ENCODE peak calls at places on chromosomes 4 and X, in nine cellular contexts. G is AG09309; T is HEK293T; Q is activated naive CD8-positive, alpha-beta T cell treated with anti-CD3 and anti-CD28 coated beads for 36 hours; A is osteocyte; X is skeletal muscle cell; W is kidney tubule cell; F is fibroblast of lung; M is H54. R is an unnamed sample.

GRCh38 chrX:20718592-20718991 is 451.9 kb upstream of the RPS6KA3 start:
- DNase-seq in G (no peak), F (no peak), Q (no peak), A (no peak), M (no peak), X (no peak), T (no peak), W (no peak), R (no peak)

GRCh38 chr4:184364100-184364921 is 110.0 kb downstream of the IRF2 start:
- DNase-seq in A (no peak), F (no peak), G (no peak), Q (no peak), X (no peak), W (peak; percentile 88), M (no peak), T (no peak), R (no peak)

GRCh38 chr4:86532851-86533250 is 61.3 kb upstream of the PTPN13 start:
- DNase-seq in W (no peak), T (no peak), X (no peak), A (no peak), M (no peak), F (no peak), G (no peak), Q (no peak), R (no peak)

GRCh38 chr4:8524595-8525382 is 55.4 kb upstream of the GPR78 start:
- DNase-seq in F (no peak), A (no peak), W (no peak), X (no peak), T (no peak), G (no peak), Q (no peak), M (no peak), R (no peak)

GRCh38 chr4:6937748-6938147 is 28.1 kb downstream of the TBC1D14 start:
- DNase-seq in Q (no peak), X (no peak), T (no peak), G (no peak), W (no peak), F (no peak), M (no peak), A (no peak), R (no peak)

GRCh38 chrX:13014111-13015094 is 30.0 kb downstream of the FAM9C start:
- DNase-seq in X (no peak), G (no peak), W (peak; percentile 11), A (no peak), T (no peak), F (no peak), Q (no peak), M (no peak), R (no peak)

GRCh38 chrX:109270580-109271484 is 211.1 kb downstream of the GUCY2F start:
- DNase-seq in T (no peak), G (no peak), X (no peak), M (peak; percentile 2), A (no peak), W (peak; percentile 89), F (no peak), Q (peak; percentile 54), R (no peak)

GRCh38 chr4:138707746-138708145 is 307.8 kb upstream of the NOCT start:
- DNase-seq in Q (no peak), G (no peak), M (no peak), A (no peak), W (peak; percentile 16), T (no peak), F (no peak), X (no peak), R (no peak)

GRCh38 chr4:93433840-93434239 is 394.7 kb upstream of the ATOH1 start:
- DNase-seq in A (no peak), Q (no peak), W (no peak), F (no peak), X (peak; percentile 11), M (no peak), G (no peak), T (no peak), R (no peak)

GRCh38 chr4:108155373-108155772 is 13.4 kb downstream of the LEF1 start:
- DNase-seq in X (no peak), T (no peak), W (no peak), F (peak; percentile 32), G (no peak), M (no peak), A (no peak), Q (peak; percentile 43), R (no peak)

GRCh38 chr4:138542191-138542771 is 300.1 kb upstream of the SLC7A11 start:
- DNase-seq in A (no peak), M (no peak), F (no peak), X (no peak), W (peak; percentile 73), T (no peak), Q (no peak), G (no peak), R (no peak)

GRCh38 chr4:102638621-102639020 is 122.1 kb downstream of the MANBA start:
- DNase-seq in F (no peak), A (no peak), M (no peak), T (no peak), G (no peak), X (no peak), W (no peak), Q (no peak), R (no peak)

GRCh38 chr4:141609243-141609642 is 27.1 kb upstream of the IL15 start:
- DNase-seq in Q (no peak), A (no peak), F (no peak), W (peak; percentile 8), M (no peak), X (no peak), G (no peak), T (no peak), R (no peak)

GRCh38 chr4:143700060-143700419 is 435 bp downstream of the FREM3 start:
- DNase-seq in M (no peak), T (no peak), X (no peak), F (peak; percentile 32), Q (peak; percentile 4), G (no peak), A (no peak), W (peak; percentile 32), R (no peak)

GRCh38 chr4:29085748-29086147 is 1634.4 kb upstream of the PCDH7 start:
- DNase-seq in F (no peak), G (no peak), T (no peak), X (no peak), W (no peak), M (no peak), Q (no peak), A (no peak), R (no peak)

GRCh38 chrX:39757971-39758370 is 339.8 kb downstream of the BCOR start:
- DNase-seq in W (peak; percentile 28), A (no peak), G (peak; percentile 62), F (no peak), T (no peak), Q (no peak), M (no peak), X (no peak), R (no peak)

GRCh38 chr4:151604238-151604637 is 156.6 kb downstream of the GATB start:
- DNase-seq in F (peak; percentile 48), M (no peak), W (peak; percentile 14), T (peak; percentile 12), Q (no peak), A (no peak), X (peak; percentile 4), G (no peak), R (no peak)

GRCh38 chr4:76594152-76594551 is 159.1 kb downstream of the SHROOM3 start:
- DNase-seq in W (no peak), G (no peak), A (no peak), F (no peak), X (no peak), M (no peak), Q (no peak), T (no peak), R (no peak)

GRCh38 chr4:145307763-145308430 is 127.5 kb upstream of the OTUD4 start:
- DNase-seq in T (no peak), W (no peak), Q (no peak), G (no peak), M (no peak), A (no peak), X (no peak), F (no peak), R (no peak)

GRCh38 chrX:46735625-46736024 is 23.3 kb downstream of the SLC9A7 start:
- DNase-seq in X (no peak), M (no peak), F (no peak), T (no peak), A (no peak), G (no peak), Q (no peak), W (no peak), R (no peak)

GRCh38 chrX:104195489-104196084 is 29.3 kb downstream of the FAM199X start:
- DNase-seq in G (peak; percentile 0), T (peak; percentile 54), F (peak; percentile 40), W (peak; percentile 37), A (no peak), Q (no peak), X (no peak), M (no peak), R (no peak)

GRCh38 chr4:177393236-177393635 is 49.0 kb downstream of the AGA start:
- DNase-seq in T (no peak), M (no peak), X (no peak), F (no peak), Q (peak; percentile 22), G (no peak), W (no peak), A (no peak), R (no peak)

GRCh38 chrX:47264507-47265173 is 31.8 kb downstream of the USP11 start:
- DNase-seq in X (peak; percentile 43), W (peak; percentile 62), F (peak; percentile 11), Q (no peak), M (peak; percentile 20), A (no peak), G (no peak), T (no peak), R (no peak)

GRCh38 chrX:39667191-39667590 is 430.6 kb downstream of the BCOR start:
- DNase-seq in Q (no peak), X (no peak), M (no peak), T (no peak), G (no peak), F (no peak), A (no peak), W (no peak), R (no peak)

GRCh38 chrX:42524374-42524773 is 253.6 kb downstream of the PPP1R2C start:
- DNase-seq in X (no peak), W (peak; percentile 97), A (no peak), M (no peak), F (no peak), T (no peak), Q (no peak), G (peak; percentile 20), R (no peak)

GRCh38 chr4:152938237-152938969 is 2.3 kb downstream of the FHDC1 start:
- DNase-seq in A (no peak), G (no peak), W (peak; percentile 27), X (no peak), Q (no peak), M (no peak), F (no peak), T (no peak), R (no peak)

GRCh38 chr4:3476936-3477749 is 14.0 kb downstream of the DOK7 start:
- DNase-seq in F (no peak), A (no peak), G (no peak), W (no peak), Q (no peak), X (no peak), T (no peak), M (no peak), R (no peak)

GRCh38 chr4:38034986-38035882 is 75.0 kb downstream of the PTTG2 start:
- DNase-seq in A (no peak), T (peak; percentile 34), M (peak; percentile 10), W (peak; percentile 68), Q (no peak), F (peak; percentile 82), X (peak; percentile 25), G (peak; percentile 21), R (no peak)

GRCh38 chr4:169407217-169407845 is 136.6 kb upstream of the SH3RF1 start:
- DNase-seq in A (no peak), T (no peak), Q (no peak), M (no peak), F (peak; percentile 32), G (no peak), W (no peak), X (no peak), R (no peak)

GRCh38 chr4:132076829-132077228 is 1072.3 kb upstream of the PCDH10 start:
- DNase-seq in M (no peak), W (no peak), G (no peak), Q (no peak), T (no peak), X (no peak), F (no peak), A (no peak), R (no peak)

GRCh38 chr4:38654273-38654672 is 9.7 kb upstream of the KLF3 start:
- DNase-seq in G (no peak), Q (no peak), T (no peak), A (no peak), M (no peak), W (no peak), X (no peak), F (no peak), R (no peak)